ENCODE peak calls at places on chromosomes 11 and 22, in six cellular contexts. Q, S, P, H, F and X are unnamed samples.

GRCh38 chr11:57785072-57785471 is 23.5 kb downstream of the CTNND1 start:
- DNase-seq in Q (no peak), S (no peak), P (no peak), H (no peak), F (no peak), X (no peak)

GRCh38 chr22:22810018-22810427 is 77.6 kb upstream of the IGLL5 start:
- DNase-seq in Q (peak; percentile 30), S (no peak), P (no peak), H (no peak), F (no peak), X (no peak)

GRCh38 chr22:38081941-38082828 is 1.8 kb downstream of the SLC16A8 start:
- DNase-seq in Q (no peak), S (no peak), P (no peak), H (no peak), F (no peak), X (no peak)

GRCh38 chr22:37552560-37553163 is 7.6 kb upstream of the CDC42EP1 start:
- DNase-seq in Q (peak; percentile 55), S (peak; percentile 93), P (peak; percentile 72), H (no peak), F (peak; percentile 89), X (peak; percentile 70)

GRCh38 chr22:45868586-45869443 is 108.1 kb downstream of the WNT7B start:
- DNase-seq in Q (no peak), S (no peak), P (no peak), H (no peak), F (no peak), X (no peak)

GRCh38 chr11:116930177-116930576 is 92.8 kb upstream of the APOA1 start:
- DNase-seq in Q (peak; percentile 40), S (no peak), P (no peak), H (no peak), F (peak; percentile 33), X (peak; percentile 49)

GRCh38 chr22:46106279-46107022 is 43.9 kb upstream of the PPARA start:
- DNase-seq in Q (no peak), S (no peak), P (no peak), H (no peak), F (no peak), X (no peak)

GRCh38 chr11:1755344-1756023 is 5.1 kb upstream of the IFITM10 start:
- DNase-seq in Q (no peak), S (no peak), P (no peak), H (no peak), F (no peak), X (no peak)

GRCh38 chr11:11463397-11463796 is 110.3 kb upstream of the CSNK2A3 start:
- DNase-seq in Q (no peak), S (no peak), P (no peak), H (no peak), F (no peak), X (peak; percentile 73)

GRCh38 chr22:45645526-45646414 is 25.9 kb upstream of the ATXN10 start:
- DNase-seq in Q (peak; percentile 35), S (peak; percentile 53), P (peak; percentile 65), H (no peak), F (peak; percentile 72), X (peak; percentile 46)

GRCh38 chr11:14583252-14584105 is 60.1 kb upstream of the PDE3B start:
- DNase-seq in Q (no peak), S (no peak), P (no peak), H (no peak), F (no peak), X (no peak)

GRCh38 chr22:37126383-37126782 is 16.9 kb upstream of the TMPRSS6 start:
- DNase-seq in Q (no peak), S (peak; percentile 53), P (no peak), H (no peak), F (peak; percentile 61), X (no peak)

GRCh38 chr11:122170815-122171475 is 54.9 kb upstream of the BLID start:
- DNase-seq in Q (peak; percentile 94), S (no peak), P (no peak), H (no peak), F (no peak), X (peak; percentile 88)

GRCh38 chr11:117818036-117818858 is 6.3 kb downstream of the FXYD2 start:
- DNase-seq in Q (peak; percentile 56), S (peak; percentile 34), P (no peak), H (no peak), F (peak; percentile 69), X (peak; percentile 78)

GRCh38 chr11:65497141-65498041 is 1.5 kb upstream of the MALAT1 start:
- DNase-seq in Q (peak; percentile 97), S (peak; percentile 100), P (peak; percentile 99), H (peak; percentile 97), F (peak; percentile 99), X (peak; percentile 99)
- H2AK5ac ChIP-seq in Q (peak overlapping the region; percentile 98), S (peak overlapping the region; percentile 94), P (peak overlapping the region; percentile 91), H (peak overlapping the region; percentile 99), F (peak overlapping the region; percentile 97), X (peak overlapping the region; percentile 95)

GRCh38 chr11:27722945-27723344 is 22.7 kb upstream of the BDNF start:
- DNase-seq in Q (no peak), S (no peak), P (no peak), H (no peak), F (peak; percentile 51), X (peak; percentile 55)
- H3K4me3 ChIP-seq in Q (peak overlapping the region; percentile 55), S (no peak overlapping the region), P (peak overlapping the region; percentile 42), H (peak overlapping the region; percentile 53), F (no peak overlapping the region), X (peak overlapping the region; percentile 86)

GRCh38 chr11:36034572-36035331 is 90.9 kb downstream of the LDLRAD3 start:
- DNase-seq in Q (peak; percentile 90), S (peak; percentile 76), P (no peak), H (no peak), F (no peak), X (peak; percentile 90)
- H2AK5ac ChIP-seq in Q (peak overlapping the region; percentile 52), S (peak overlapping the region; percentile 99), P (no peak overlapping the region), H (peak overlapping the region; percentile 85), F (no peak overlapping the region), X (peak overlapping the region; percentile 88)

DNA sequence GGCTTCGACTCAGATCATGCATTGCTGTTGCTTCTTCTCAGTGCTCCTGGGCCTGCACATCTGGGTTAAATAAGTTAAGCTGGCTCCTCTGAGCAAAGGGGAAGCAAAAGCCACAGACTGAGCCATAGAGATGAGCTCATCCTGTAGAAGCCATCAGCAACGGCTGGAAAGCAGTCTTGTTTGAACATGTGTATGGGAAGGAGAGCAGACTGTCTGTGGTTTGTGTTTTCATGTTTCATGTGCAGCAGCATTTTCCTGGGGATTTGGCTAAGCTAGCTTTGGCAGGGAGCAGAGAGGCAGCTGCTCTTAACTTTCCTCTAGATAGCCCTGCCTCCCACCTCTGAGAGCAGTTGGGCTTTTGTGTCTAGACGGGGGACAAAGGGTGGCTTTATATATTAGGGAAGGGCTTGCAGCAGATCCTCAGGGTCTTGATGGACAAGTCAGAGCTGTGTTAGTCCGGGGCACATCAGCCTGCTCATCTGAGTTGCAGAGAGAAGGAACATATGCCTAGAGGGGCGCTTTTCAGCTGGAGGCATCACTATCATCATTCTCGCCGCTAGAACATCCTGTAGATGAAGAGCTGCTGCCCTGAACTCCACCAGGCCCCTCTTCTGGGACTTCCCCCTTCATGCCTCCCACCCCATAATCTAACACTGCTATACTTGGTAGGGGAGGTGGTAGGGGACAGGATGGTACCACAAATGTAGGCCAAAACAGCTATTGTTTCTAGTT is 14.9 kb downstream of the DCPS start:
- DNase-seq in Q (peak; percentile 97), S (no peak), P (no peak), H (no peak), F (no peak), X (peak; percentile 90)
- H3K4me3 ChIP-seq in Q (no peak overlapping the region), S (peak overlapping the region; percentile 32), P (no peak overlapping the region), H (no peak overlapping the region), F (no peak overlapping the region), X (peak overlapping the region; percentile 65)

GRCh38 chr11:48101044-48101733 is 115.4 kb upstream of the OR4B1 start:
- DNase-seq in Q (no peak), S (no peak), P (no peak), H (no peak), F (no peak), X (no peak)
- H2AK5ac ChIP-seq in Q (no peak overlapping the region), S (no peak overlapping the region), P (no peak overlapping the region), H (no peak overlapping the region), F (no peak overlapping the region), X (peak overlapping the region; percentile 23)

GRCh38 chr11:67370351-67371076 is 2.9 kb downstream of the CLCF1 start:
- DNase-seq in Q (peak; percentile 87), S (no peak), P (no peak), H (no peak), F (no peak), X (peak; percentile 85)
- H3K4me3 ChIP-seq in Q (no peak overlapping the region), S (no peak overlapping the region), P (no peak overlapping the region), H (no peak overlapping the region), F (no peak overlapping the region), X (peak overlapping the region; percentile 77)

GRCh38 chr11:63532150-63532549 is 4.5 kb upstream of the PLAAT4 start:
- DNase-seq in Q (no peak), S (no peak), P (no peak), H (no peak), F (peak; percentile 49), X (no peak)

GRCh38 chr11:63534076-63534475 is 2.5 kb upstream of the PLAAT4 start:
- DNase-seq in Q (no peak), S (peak; percentile 17), P (no peak), H (no peak), F (no peak), X (no peak)

GRCh38 chr11:63534895-63535461 is 1.6 kb upstream of the PLAAT4 start:
- DNase-seq in Q (no peak), S (no peak), P (no peak), H (no peak), F (no peak), X (peak; percentile 2)

GRCh38 chr11:63535734-63536133 is 874 bp upstream of the PLAAT4 start:
- DNase-seq in Q (no peak), S (no peak), P (no peak), H (no peak), F (no peak), X (no peak)

GRCh38 chr11:63532799-63533475 is 3.7 kb upstream of the PLAAT4 start:
- DNase-seq in Q (no peak), S (peak; percentile 16), P (no peak), H (no peak), F (peak; percentile 77), X (no peak)
- H2AK5ac ChIP-seq in Q (no peak overlapping the region), S (no peak overlapping the region), P (no peak overlapping the region), H (peak overlapping the region; percentile 9), F (peak overlapping the region; percentile 48), X (peak overlapping the region; percentile 40)

DNA sequence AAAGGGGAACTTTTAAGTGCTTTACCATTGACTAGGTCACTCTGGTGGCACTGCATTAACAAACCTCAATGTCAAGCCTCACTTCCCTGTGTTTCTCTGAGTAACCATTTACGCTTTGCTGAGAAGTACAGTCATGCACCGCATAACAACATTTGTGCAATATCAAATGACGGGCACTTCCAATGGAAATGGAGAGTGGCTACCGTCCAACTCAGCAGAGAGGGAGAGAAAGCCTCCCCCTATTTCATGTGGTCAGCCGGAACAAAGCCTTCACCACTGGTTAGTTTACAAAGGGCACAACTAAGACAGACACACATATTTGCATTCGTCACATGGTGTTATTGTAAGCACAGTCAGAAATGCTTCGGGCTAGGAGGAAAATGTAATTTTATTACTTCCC is 117.3 kb downstream of the RASSF10 start:
- DNase-seq in Q (peak; percentile 98), S (no peak), P (no peak), H (no peak), F (no peak), X (peak; percentile 14)
- H3K4me3 ChIP-seq in Q (no peak overlapping the region), S (no peak overlapping the region), P (no peak overlapping the region), H (no peak overlapping the region), F (no peak overlapping the region), X (no peak overlapping the region)

DNA sequence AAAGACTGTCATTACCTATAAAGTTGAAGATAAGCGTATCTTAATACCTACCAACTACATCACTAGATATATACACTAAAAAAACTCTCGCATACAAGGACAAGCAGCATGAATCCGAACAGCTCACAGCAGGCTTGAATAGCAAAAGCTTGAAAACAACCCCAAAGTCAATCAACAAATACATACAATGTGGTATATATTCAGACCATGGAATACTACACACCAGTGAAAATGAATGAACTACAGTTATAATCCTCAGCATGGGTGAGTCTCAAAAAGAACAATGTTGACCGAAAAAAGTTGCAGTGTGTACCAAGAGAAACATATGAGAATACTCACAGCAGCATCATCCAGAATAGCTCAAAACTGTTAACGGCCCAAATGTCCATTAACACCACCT is 25.2 kb downstream of the USP28 start:
- DNase-seq in Q (no peak), S (no peak), P (no peak), H (no peak), F (no peak), X (no peak)
- H2AK5ac ChIP-seq in Q (no peak overlapping the region), S (no peak overlapping the region), P (no peak overlapping the region), H (peak overlapping the region; percentile 99), F (no peak overlapping the region), X (no peak overlapping the region)